ENCODE peak calls at places on chromosome 21, in six cellular contexts. One of them, this sample, is unnamed.

GRCh38 chr21:34845521-34846213 is 176.9 kb downstream of the CLIC6 start:
- DNase-seq in SK-N-SH: no peak
- DNase-seq in HCT116: peak
- DNase-seq in K562: no peak
- DNase-seq in endothelial cell of umbilical vein: peak
- DNase-seq in GM12878: peak
- DNase-seq in this sample: no peak

GRCh38 chr21:15741510-15741909 is 11.7 kb downstream of the USP25 start:
- DNase-seq in SK-N-SH: no peak
- DNase-seq in HCT116: no peak
- DNase-seq in K562: no peak
- DNase-seq in endothelial cell of umbilical vein: peak
- DNase-seq in GM12878: no peak
- DNase-seq in this sample: no peak

GRCh38 chr21:42593815-42594157 is 59.6 kb upstream of the PDE9A start:
- DNase-seq in SK-N-SH: no peak
- DNase-seq in HCT116: no peak
- DNase-seq in K562: no peak
- DNase-seq in endothelial cell of umbilical vein: no peak
- DNase-seq in GM12878: no peak
- DNase-seq in this sample: no peak

GRCh38 chr21:29342394-29342957 is 43.8 kb downstream of the BACH1 start:
- DNase-seq in SK-N-SH: peak
- DNase-seq in HCT116: no peak
- DNase-seq in K562: no peak
- DNase-seq in endothelial cell of umbilical vein: peak
- DNase-seq in GM12878: peak
- DNase-seq in this sample: no peak

GRCh38 chr21:45496151-45496967 is 45.9 kb downstream of the SLC19A1 start:
- DNase-seq in SK-N-SH: no peak
- DNase-seq in HCT116: no peak
- DNase-seq in K562: no peak
- DNase-seq in endothelial cell of umbilical vein: no peak
- DNase-seq in GM12878: no peak
- DNase-seq in this sample: no peak

GRCh38 chr21:31564439-31564838 is 95.1 kb upstream of the SOD1 start:
- DNase-seq in SK-N-SH: no peak
- DNase-seq in HCT116: no peak
- DNase-seq in K562: no peak
- DNase-seq in endothelial cell of umbilical vein: no peak
- DNase-seq in GM12878: no peak
- DNase-seq in this sample: no peak

GRCh38 chr21:42609806-42610205 is 43.6 kb upstream of the PDE9A start:
- DNase-seq in SK-N-SH: no peak
- DNase-seq in HCT116: no peak
- DNase-seq in K562: no peak
- DNase-seq in endothelial cell of umbilical vein: no peak
- DNase-seq in GM12878: peak
- DNase-seq in this sample: no peak

GRCh38 chr21:30831194-30831765 is 1.7 kb upstream of the KRTAP7-1 start:
- DNase-seq in SK-N-SH: peak
- DNase-seq in HCT116: peak
- DNase-seq in K562: peak
- DNase-seq in endothelial cell of umbilical vein: no peak
- DNase-seq in GM12878: no peak
- DNase-seq in this sample: peak

GRCh38 chr21:32915099-32915498 is 110.6 kb upstream of the OLIG2 start:
- DNase-seq in SK-N-SH: no peak
- DNase-seq in HCT116: no peak
- DNase-seq in K562: no peak
- DNase-seq in endothelial cell of umbilical vein: no peak
- DNase-seq in GM12878: no peak
- DNase-seq in this sample: no peak

GRCh38 chr21:28687571-28687970 is 305.1 kb downstream of the LTN1 start:
- DNase-seq in SK-N-SH: no peak
- DNase-seq in HCT116: no peak
- DNase-seq in K562: no peak
- DNase-seq in endothelial cell of umbilical vein: no peak
- DNase-seq in GM12878: no peak
- DNase-seq in this sample: no peak

GRCh38 chr21:46401186-46401910 is 57.3 kb upstream of the DIP2A start:
- DNase-seq in SK-N-SH: no peak
- DNase-seq in HCT116: no peak
- DNase-seq in K562: no peak
- DNase-seq in endothelial cell of umbilical vein: no peak
- DNase-seq in GM12878: no peak
- DNase-seq in this sample: no peak

GRCh38 chr21:42411891-42412635 is 8.4 kb downstream of the UBASH3A start:
- DNase-seq in SK-N-SH: no peak
- DNase-seq in HCT116: no peak
- DNase-seq in K562: no peak
- DNase-seq in endothelial cell of umbilical vein: no peak
- DNase-seq in GM12878: no peak
- DNase-seq in this sample: no peak

GRCh38 chr21:45516671-45517151 is 25.5 kb downstream of the SLC19A1 start:
- DNase-seq in SK-N-SH: no peak
- DNase-seq in HCT116: no peak
- DNase-seq in K562: no peak
- DNase-seq in endothelial cell of umbilical vein: no peak
- DNase-seq in GM12878: no peak
- DNase-seq in this sample: no peak

GRCh38 chr21:43313221-43313938 is 113.6 kb downstream of the SIK1 start:
- DNase-seq in SK-N-SH: no peak
- DNase-seq in HCT116: no peak
- DNase-seq in K562: no peak
- DNase-seq in endothelial cell of umbilical vein: no peak
- DNase-seq in GM12878: no peak
- DNase-seq in this sample: no peak

GRCh38 chr21:42319368-42319767 is 4.2 kb upstream of the TFF3 start:
- DNase-seq in SK-N-SH: no peak
- DNase-seq in HCT116: no peak
- DNase-seq in K562: no peak
- DNase-seq in endothelial cell of umbilical vein: no peak
- DNase-seq in GM12878: no peak
- DNase-seq in this sample: no peak

GRCh38 chr21:28444567-28444966 is 548.1 kb downstream of the LTN1 start:
- DNase-seq in SK-N-SH: no peak
- DNase-seq in HCT116: no peak
- DNase-seq in K562: no peak
- DNase-seq in endothelial cell of umbilical vein: no peak
- DNase-seq in GM12878: no peak
- DNase-seq in this sample: no peak

GRCh38 chr21:14523234-14523633 is 22.9 kb downstream of the SAMSN1 start:
- DNase-seq in SK-N-SH: no peak
- DNase-seq in HCT116: no peak
- DNase-seq in K562: peak
- DNase-seq in endothelial cell of umbilical vein: no peak
- DNase-seq in GM12878: no peak
- DNase-seq in this sample: no peak

GRCh38 chr21:31180256-31181088 is 142.2 kb upstream of the KRTAP19-8 start:
- DNase-seq in SK-N-SH: peak
- DNase-seq in HCT116: peak
- DNase-seq in K562: peak
- DNase-seq in endothelial cell of umbilical vein: peak
- DNase-seq in GM12878: no peak
- DNase-seq in this sample: peak

GRCh38 chr21:35291963-35292627 is 243.0 kb upstream of the RUNX1 start:
- DNase-seq in SK-N-SH: no peak
- DNase-seq in HCT116: no peak
- DNase-seq in K562: no peak
- DNase-seq in endothelial cell of umbilical vein: no peak
- DNase-seq in GM12878: no peak
- DNase-seq in this sample: no peak

GRCh38 chr21:22076471-22076870 is 1078.3 kb downstream of the NCAM2 start:
- DNase-seq in SK-N-SH: no peak
- DNase-seq in HCT116: no peak
- DNase-seq in K562: no peak
- DNase-seq in endothelial cell of umbilical vein: no peak
- DNase-seq in GM12878: no peak
- DNase-seq in this sample: no peak

GRCh38 chr21:17491716-17492414 is 21.0 kb upstream of the CXADR start:
- DNase-seq in SK-N-SH: no peak
- DNase-seq in HCT116: peak
- DNase-seq in K562: no peak
- DNase-seq in endothelial cell of umbilical vein: peak
- DNase-seq in GM12878: no peak
- DNase-seq in this sample: no peak

GRCh38 chr21:40146201-40146890 is 279.1 kb downstream of the PCP4 start:
- DNase-seq in SK-N-SH: no peak
- DNase-seq in HCT116: no peak
- DNase-seq in K562: no peak
- DNase-seq in endothelial cell of umbilical vein: no peak
- DNase-seq in GM12878: no peak
- DNase-seq in this sample: no peak

GRCh38 chr21:31875424-31876097 is 2.7 kb downstream of the HUNK start:
- DNase-seq in SK-N-SH: no peak
- DNase-seq in HCT116: no peak
- DNase-seq in K562: no peak
- DNase-seq in endothelial cell of umbilical vein: no peak
- DNase-seq in GM12878: no peak
- DNase-seq in this sample: no peak

GRCh38 chr21:42563261-42564045 is 49.8 kb downstream of the SLC37A1 start:
- DNase-seq in SK-N-SH: no peak
- DNase-seq in HCT116: no peak
- DNase-seq in K562: no peak
- DNase-seq in endothelial cell of umbilical vein: no peak
- DNase-seq in GM12878: no peak
- DNase-seq in this sample: no peak

GRCh38 chr21:34704119-34704518 is 35.3 kb downstream of the CLIC6 start:
- DNase-seq in SK-N-SH: peak
- DNase-seq in HCT116: no peak
- DNase-seq in K562: no peak
- DNase-seq in endothelial cell of umbilical vein: no peak
- DNase-seq in GM12878: no peak
- DNase-seq in this sample: no peak

GRCh38 chr21:41316641-41317392 is at the start of gene FAM3B:
- DNase-seq in SK-N-SH: peak
- DNase-seq in HCT116: no peak
- DNase-seq in K562: no peak
- DNase-seq in endothelial cell of umbilical vein: no peak
- DNase-seq in GM12878: no peak
- DNase-seq in this sample: no peak
- H3K9ac ChIP-seq in SK-N-SH: no peak
- H3K9ac ChIP-seq in HCT116: no peak
- H3K9ac ChIP-seq in K562: no peak
- H3K9ac ChIP-seq in endothelial cell of umbilical vein: no peak
- H3K9ac ChIP-seq in GM12878: no peak
- H3K9ac ChIP-seq in this sample: peak

DNA sequence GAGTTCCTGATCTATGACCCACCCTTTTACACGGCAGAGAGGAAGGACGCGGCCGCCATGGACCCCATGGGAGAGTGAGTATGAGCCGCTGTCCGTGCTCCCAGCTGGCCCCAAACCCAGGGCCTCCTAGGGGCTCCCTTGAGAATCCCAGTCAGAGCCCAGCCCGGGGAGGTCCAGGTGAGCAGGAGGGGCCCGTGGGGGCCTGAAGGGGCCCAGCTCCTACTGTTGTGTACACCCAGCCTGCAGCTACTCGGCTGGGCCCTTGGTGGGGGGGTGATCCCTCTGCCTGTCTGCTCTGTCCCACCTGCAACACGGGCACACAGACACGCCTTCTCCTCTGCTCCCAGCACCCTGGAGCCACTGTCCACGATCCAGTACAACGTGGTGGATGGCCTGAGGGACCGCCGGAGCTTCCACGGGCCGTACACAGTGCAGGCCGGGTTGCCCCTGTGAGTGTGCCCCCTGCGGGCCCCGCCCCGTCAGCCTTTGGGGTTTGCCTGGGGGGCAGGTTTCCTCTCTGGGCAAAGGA is 28.6 kb upstream of the LRRC3 start:
- DNase-seq in SK-N-SH: no peak
- DNase-seq in HCT116: no peak
- DNase-seq in K562: no peak
- DNase-seq in endothelial cell of umbilical vein: no peak
- DNase-seq in GM12878: no peak
- DNase-seq in this sample: no peak
- TF ChIP-seq MAX in SK-N-SH: no peak
- TF ChIP-seq MAX in HCT116: no peak
- TF ChIP-seq MAX in K562: no peak
- TF ChIP-seq MAX in endothelial cell of umbilical vein: no peak
- TF ChIP-seq MAX in GM12878: no peak
- TF ChIP-seq MAX in this sample: no peak

GRCh38 chr21:38504056-38504455 is 5.8 kb upstream of the ERG start:
- DNase-seq in SK-N-SH: no peak
- DNase-seq in HCT116: no peak
- DNase-seq in K562: no peak
- DNase-seq in endothelial cell of umbilical vein: no peak
- DNase-seq in GM12878: no peak
- DNase-seq in this sample: no peak

GRCh38 chr21:38511198-38511597 is 12.9 kb upstream of the ERG start:
- DNase-seq in SK-N-SH: no peak
- DNase-seq in HCT116: no peak
- DNase-seq in K562: no peak
- DNase-seq in endothelial cell of umbilical vein: no peak
- DNase-seq in GM12878: no peak
- DNase-seq in this sample: no peak

GRCh38 chr21:38506606-38507331 is 8.5 kb upstream of the ERG start:
- DNase-seq in SK-N-SH: no peak
- DNase-seq in HCT116: no peak
- DNase-seq in K562: no peak
- DNase-seq in endothelial cell of umbilical vein: peak
- DNase-seq in GM12878: no peak
- DNase-seq in this sample: no peak

GRCh38 chr21:38505654-38506523 is 7.6 kb upstream of the ERG start:
- DNase-seq in SK-N-SH: peak
- DNase-seq in HCT116: peak
- DNase-seq in K562: peak
- DNase-seq in endothelial cell of umbilical vein: peak
- DNase-seq in GM12878: no peak
- DNase-seq in this sample: peak

DNA sequence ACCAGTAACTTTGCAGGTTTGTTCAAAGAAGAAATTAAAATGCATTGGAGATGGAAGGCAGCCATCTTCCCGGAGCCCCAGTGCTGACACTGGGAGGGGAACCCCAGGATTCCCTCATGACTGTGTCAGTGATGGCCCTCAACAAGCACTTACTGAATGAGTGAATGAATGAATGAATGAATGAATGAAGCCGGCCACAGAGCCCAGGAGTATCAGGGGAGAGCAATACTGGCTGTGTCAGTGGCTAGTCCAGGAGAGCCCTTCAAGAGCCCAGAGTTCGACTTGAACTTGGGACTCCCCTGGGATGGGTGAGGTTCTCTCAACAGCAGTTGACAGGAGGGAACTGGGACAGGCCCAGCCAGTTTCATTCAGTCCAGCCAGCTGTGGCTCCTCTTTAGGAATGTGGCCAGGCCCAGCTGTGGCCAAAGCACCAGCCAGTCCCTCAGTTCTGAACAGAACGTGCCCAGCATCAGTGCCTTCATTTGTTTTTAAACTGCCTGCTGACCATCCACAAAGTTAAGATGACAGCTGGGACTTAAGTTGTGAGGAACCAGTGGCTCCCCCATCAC is 9.2 kb upstream of the ERG start:
- DNase-seq in SK-N-SH: no peak
- DNase-seq in HCT116: no peak
- DNase-seq in K562: no peak
- DNase-seq in endothelial cell of umbilical vein: no peak
- DNase-seq in GM12878: no peak
- DNase-seq in this sample: no peak
- H3K4me2 ChIP-seq in SK-N-SH: no peak
- H3K4me2 ChIP-seq in HCT116: no peak
- H3K4me2 ChIP-seq in K562: no peak
- H3K4me2 ChIP-seq in endothelial cell of umbilical vein: peak
- H3K4me2 ChIP-seq in GM12878: no peak
- H3K4me2 ChIP-seq in this sample: no peak

GRCh38 chr21:39006653-39007417 is 176.4 kb downstream of the PSMG1 start:
- DNase-seq in SK-N-SH: no peak
- DNase-seq in HCT116: no peak
- DNase-seq in K562: no peak
- DNase-seq in endothelial cell of umbilical vein: peak
- DNase-seq in GM12878: no peak
- DNase-seq in this sample: no peak
- H3K9ac ChIP-seq in SK-N-SH: no peak
- H3K9ac ChIP-seq in HCT116: no peak
- H3K9ac ChIP-seq in K562: no peak
- H3K9ac ChIP-seq in endothelial cell of umbilical vein: peak
- H3K9ac ChIP-seq in GM12878: no peak
- H3K9ac ChIP-seq in this sample: no peak

This sample was measured in HepG2.